ENCODE peak calls at places on chromosomes 13 and 19, in six cellular contexts. X is heart left ventricle, O is A549, A is tibial nerve, Z is IMR-90, K is body of pancreas. T is an unnamed sample.
A peak's percentile ranks its signal among the peaks of the same experiment; 100 is the strongest.

GRCh38 chr19:18475762-18476331 is 37.9 kb upstream of the ISYNA1 start:
- DNase-seq in X (no peak), O (no peak), A (no peak), Z (no peak), K (no peak), T (no peak)

GRCh38 chr19:16698914-16699313 is 20.7 kb upstream of the NWD1 start:
- DNase-seq in X (peak; percentile 68), O (no peak), A (peak; percentile 68), Z (no peak), K (no peak), T (peak; percentile 93)

GRCh38 chr13:51912091-51912490 is 50.3 kb downstream of the CCDC70 start:
- DNase-seq in X (no peak), O (no peak), A (no peak), Z (no peak), K (peak; percentile 16), T (no peak)

GRCh38 chr19:6393982-6394412 is 1.0 kb upstream of the GTF2F1 start:
- DNase-seq in X (no peak), O (no peak), A (no peak), Z (no peak), K (no peak), T (no peak)

GRCh38 chr19:13058951-13059660 is 43.6 kb downstream of the LYL1 start:
- DNase-seq in X (no peak), O (no peak), A (peak; percentile 49), Z (no peak), K (no peak), T (no peak)

GRCh38 chr19:35478794-35479193 is 11.5 kb downstream of the KRTDAP start:
- DNase-seq in X (no peak), O (no peak), A (no peak), Z (no peak), K (no peak), T (no peak)

GRCh38 chr19:51386882-51387520 is 773 bp downstream of the LIM2 start:
- DNase-seq in X (no peak), O (no peak), A (no peak), Z (no peak), K (no peak), T (no peak)

GRCh38 chr13:27079421-27079958 is 92.1 kb downstream of the USP12 start:
- DNase-seq in X (no peak), O (no peak), A (no peak), Z (peak; percentile 67), K (no peak), T (no peak)

GRCh38 chr13:52739468-52740071 is at the start of gene CNMD:
- DNase-seq in X (no peak), O (no peak), A (no peak), Z (no peak), K (no peak), T (peak; percentile 21)

GRCh38 chr19:13300421-13301030 is 150.3 kb downstream of the IER2 start:
- DNase-seq in X (no peak), O (no peak), A (no peak), Z (no peak), K (no peak), T (no peak)

GRCh38 chr13:80814541-80814940 is 473.6 kb upstream of the SPRY2 start:
- DNase-seq in X (no peak), O (no peak), A (no peak), Z (no peak), K (no peak), T (no peak)

GRCh38 chr19:50202962-50203280 is 501 bp upstream of the MYH14 start:
- DNase-seq in X (no peak), O (no peak), A (no peak), Z (no peak), K (no peak), T (no peak)
- H3K4me1 ChIP-seq in X (peaks cover 25% of the 10 kb centered on the region), O (peaks cover 3% of the 10 kb centered on the region), A (peaks cover 61% of the 10 kb centered on the region), Z (no peaks in the 10 kb centered on the region), K (peaks cover 46% of the 10 kb centered on the region), T (peaks cover 22% of the 10 kb centered on the region)

GRCh38 chr19:739998-740715 is 10.8 kb upstream of the MISP start:
- DNase-seq in X (no peak), O (no peak), A (no peak), Z (no peak), K (no peak), T (no peak)
- TF ChIP-seq POLR2A in X (no peak), O (no peak), A (no peak), Z (no peak), K (no peak), T (no peak)

DNA sequence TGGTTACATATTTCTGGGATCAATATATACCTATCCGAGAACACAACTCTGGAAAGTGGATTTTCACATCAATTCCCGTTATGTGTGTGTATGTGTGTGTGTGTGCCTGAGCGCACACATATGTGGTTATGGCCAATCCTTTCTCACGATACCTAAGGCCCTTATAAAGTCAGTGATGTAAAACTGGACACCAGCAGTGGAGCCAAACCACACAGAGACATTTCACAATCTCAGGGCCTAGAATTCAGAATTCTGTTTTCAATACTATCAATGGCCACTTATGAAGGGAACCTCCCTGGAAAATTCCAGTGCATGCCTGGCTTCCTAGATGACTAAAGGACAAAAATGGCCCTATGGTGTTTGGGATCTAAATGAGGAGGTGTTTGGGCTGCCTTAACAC is 187.3 kb upstream of the UBL3 start:
- DNase-seq in X (no peak), O (no peak), A (peak; percentile 13), Z (peak; percentile 59), K (no peak), T (no peak)
- H3K27ac ChIP-seq in X (no peak overlapping the region), O (no peak overlapping the region), A (no peak overlapping the region), Z (no peak overlapping the region), K (no peak overlapping the region), T (no peak overlapping the region)

GRCh38 chr13:88656751-88657150 is 985.6 kb downstream of the SLITRK5 start:
- DNase-seq in X (no peak), O (no peak), A (no peak), Z (no peak), K (no peak), T (no peak)
- H3K4me1 ChIP-seq in X (no peaks in the 10 kb centered on the region), O (no peaks in the 10 kb centered on the region), A (no peaks in the 10 kb centered on the region), Z (no peaks in the 10 kb centered on the region), K (no peaks in the 10 kb centered on the region), T (no peaks in the 10 kb centered on the region)

DNA sequence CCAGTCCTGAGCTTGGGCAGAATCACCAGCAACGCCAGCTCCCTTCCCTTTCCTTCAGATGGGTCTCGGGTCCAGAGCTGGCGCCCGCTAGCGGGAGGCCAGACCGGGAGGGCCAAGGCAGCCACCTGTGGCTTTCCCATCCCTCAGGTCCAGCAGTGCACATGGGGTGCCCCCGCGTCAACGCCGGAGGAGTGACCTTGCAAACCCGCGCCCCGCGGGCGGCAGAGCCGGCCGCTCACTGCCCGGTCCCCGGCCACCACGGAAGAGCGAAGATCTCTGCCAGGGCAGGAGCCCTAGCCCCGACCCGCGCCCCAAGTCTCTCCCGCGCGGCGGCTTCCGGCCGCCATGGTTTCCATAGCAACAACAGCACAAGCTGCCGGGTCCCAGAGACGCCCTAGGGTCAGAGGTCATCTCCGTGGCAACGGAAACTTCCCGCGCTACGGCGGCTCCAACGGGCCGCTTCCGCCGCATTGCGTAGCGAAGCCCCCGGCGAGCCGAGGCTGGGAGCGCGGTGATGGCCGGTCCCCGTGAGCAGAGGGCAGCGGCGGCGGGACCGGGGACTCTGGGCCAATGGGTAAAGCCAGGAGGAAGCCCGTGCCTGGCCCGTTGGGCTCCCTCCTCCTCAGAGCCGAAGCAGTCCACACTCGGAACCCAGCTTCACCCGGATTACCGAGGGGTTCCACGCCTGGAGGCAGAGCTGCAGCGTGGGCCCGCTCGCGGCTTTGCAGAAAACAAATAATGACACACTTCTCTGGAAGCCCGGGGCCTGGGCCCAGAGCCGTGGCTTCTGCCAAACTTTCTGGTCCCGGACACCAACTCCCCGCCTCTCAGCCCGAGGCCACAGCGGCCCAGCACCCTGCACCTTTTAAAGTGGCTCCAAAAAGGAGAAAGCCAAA is 7.4 kb downstream of the FGF14 start:
- DNase-seq in X (peak; percentile 96), O (peak; percentile 65), A (peak; percentile 90), Z (peak; percentile 73), K (peak; percentile 97), T (peak; percentile 98)
- TF ChIP-seq POLR2A in X (peak; percentile 64), O (no peak), A (no peak), Z (no peak), K (peak; percentile 79), T (peak; percentile 20)

GRCh38 chr13:110250258-110250891 is 56.6 kb downstream of the COL4A1 start:
- DNase-seq in X (peak; percentile 82), O (no peak), A (peak; percentile 54), Z (peak; percentile 77), K (no peak), T (peak; percentile 91)
- H3K27ac ChIP-seq in X (peak overlapping the region; percentile 84), O (peak overlapping the region; percentile 24), A (peak overlapping the region; percentile 74), Z (peak overlapping the region; percentile 78), K (no peak overlapping the region), T (peak overlapping the region; percentile 86)

GRCh38 chr19:3055741-3056453 is 6.4 kb downstream of the TLE5 start:
- DNase-seq in X (no peak), O (peak; percentile 37), A (no peak), Z (no peak), K (peak; percentile 74), T (no peak)
- H3K4me1 ChIP-seq in X (peaks cover 52% of the 10 kb centered on the region), O (peaks cover 68% of the 10 kb centered on the region), A (peaks cover 81% of the 10 kb centered on the region), Z (peaks cover 26% of the 10 kb centered on the region), K (peaks cover 66% of the 10 kb centered on the region), T (peaks cover 55% of the 10 kb centered on the region)

DNA sequence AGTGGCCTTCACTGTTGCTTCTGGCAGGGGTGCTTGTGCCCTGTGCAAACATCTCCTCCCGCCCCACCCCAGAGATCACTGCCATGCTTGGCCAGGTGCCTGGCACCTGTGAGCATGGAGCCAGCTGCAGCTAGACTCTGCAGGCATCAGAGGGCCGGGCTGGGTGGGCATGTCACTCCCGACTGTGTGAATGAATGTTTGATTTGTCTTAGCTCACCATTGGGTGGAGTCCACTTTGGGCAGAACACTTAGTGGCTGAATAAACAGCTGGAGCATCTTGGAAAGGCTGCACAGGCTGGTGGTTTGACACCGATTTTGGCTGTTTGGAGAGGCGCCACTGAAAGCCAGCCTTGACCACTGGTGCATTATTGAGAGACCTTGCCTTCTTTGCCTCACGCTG is 267.3 kb downstream of the DLEU7 start:
- DNase-seq in X (no peak), O (no peak), A (no peak), Z (no peak), K (peak; percentile 72), T (peak; percentile 50)
- TF ChIP-seq POLR2A in X (no peak), O (no peak), A (no peak), Z (no peak), K (no peak), T (no peak)

DNA sequence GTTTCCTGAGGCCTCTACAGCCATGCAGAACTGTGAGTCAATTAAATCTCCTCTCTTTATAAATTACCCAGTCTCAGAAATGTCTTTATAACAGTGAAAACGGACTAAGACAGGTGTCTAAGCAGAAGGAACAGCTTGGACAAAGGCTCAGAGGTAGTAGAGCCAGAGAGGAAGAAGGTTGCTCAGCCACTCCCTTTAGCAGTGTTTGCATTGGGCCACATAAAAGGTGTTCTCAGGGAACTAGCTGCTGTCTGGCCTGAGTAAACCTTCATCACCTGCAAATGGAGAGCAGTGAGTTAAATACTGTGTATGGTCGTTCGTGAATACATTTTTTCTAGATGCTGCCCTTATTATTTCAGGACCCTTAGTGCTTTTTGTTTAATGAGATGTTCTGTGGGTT is 383.4 kb downstream of the EFNB2 start:
- DNase-seq in X (no peak), O (no peak), A (no peak), Z (no peak), K (no peak), T (no peak)
- H3K27ac ChIP-seq in X (no peak overlapping the region), O (peak overlapping the region; percentile 57), A (no peak overlapping the region), Z (no peak overlapping the region), K (no peak overlapping the region), T (no peak overlapping the region)

DNA sequence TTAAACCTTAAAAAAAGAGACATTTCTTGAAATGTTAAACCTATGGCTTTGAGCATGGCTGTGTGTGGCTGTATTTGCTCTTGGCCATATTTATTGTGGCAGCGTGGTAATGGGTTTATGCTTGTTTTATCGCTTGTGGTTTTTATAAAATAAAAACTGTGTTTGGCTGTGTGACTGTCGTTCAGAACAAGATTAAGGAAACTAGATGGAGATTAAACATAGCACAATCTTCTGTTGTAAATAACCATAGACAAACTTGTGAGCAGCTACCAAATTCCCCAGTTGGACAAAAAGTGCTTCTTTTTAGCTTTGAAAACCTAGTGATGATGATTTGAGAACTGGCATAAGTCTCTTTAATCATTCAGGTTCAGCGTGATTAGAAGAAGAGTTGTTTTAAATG is 191.0 kb downstream of the GGACT start:
- DNase-seq in X (no peak), O (no peak), A (no peak), Z (no peak), K (no peak), T (no peak)
- H3K4me1 ChIP-seq in X (no peaks in the 10 kb centered on the region), O (peaks cover 30% of the 10 kb centered on the region), A (peaks cover 10% of the 10 kb centered on the region), Z (peaks cover 7% of the 10 kb centered on the region), K (peaks cover 3% of the 10 kb centered on the region), T (no peaks in the 10 kb centered on the region)

T was measured in esophagus muscularis mucosa.